ENCODE peak calls at places on chromosomes 3 and 15, in five cellular contexts. N is stimulated activated CD4-positive, alpha-beta T cell treated with anti-CD3 and anti-CD28 coated beads, Interleukin-2, amount 100 ng/mL, for 48 hours; G is activated CD4-positive, CD25-positive, alpha-beta regulatory T cell; O is putamen; R is NT2/D1. K is an unnamed sample.

GRCh38 chr3:51955893-51956770 is 951 bp downstream of the GPR62 start:
- DNase-seq in G (no peak), N (no peak), O (peak), R (no peak), K (no peak)

GRCh38 chr3:183817639-183818038 is 7.7 kb downstream of the MAP6D1 start:
- DNase-seq in O (no peak), G (no peak), R (no peak), N (no peak), K (no peak)

GRCh38 chr3:138348950-138349739 is 766 bp downstream of the MRAS start:
- DNase-seq in N (no peak), O (no peak), R (no peak), G (no peak), K (no peak)

GRCh38 chr15:42427429-42428223 is 63.3 kb downstream of the ZNF106 start:
- DNase-seq in G (no peak), R (no peak), N (no peak), O (peak), K (no peak)

GRCh38 chr3:197750863-197751737 is 1.4 kb downstream of the FYTTD1 start:
- DNase-seq in O (peak), N (peak), R (no peak), G (no peak), K (no peak)

GRCh38 chr3:37935756-37936666 is 54.6 kb upstream of the VILL start:
- DNase-seq in G (no peak), O (no peak), R (peak), N (no peak), K (peak)

GRCh38 chr3:140467104-140467577 is 210.7 kb upstream of the TRIM42 start:
- DNase-seq in N (no peak), O (no peak), R (no peak), G (no peak), K (no peak)

GRCh38 chr3:14480207-14481017 is 59.7 kb downstream of the GRIP2 start:
- DNase-seq in O (no peak), G (no peak), N (no peak), R (no peak), K (no peak)

GRCh38 chr15:80604583-80605506 is 90.3 kb upstream of the ABHD17C start:
- DNase-seq in R (no peak), G (no peak), O (no peak), N (no peak), K (no peak)

GRCh38 chr15:70995383-70995965 is 102.8 kb downstream of the LRRC49 start:
- DNase-seq in G (no peak), O (no peak), R (no peak), N (no peak), K (no peak)

GRCh38 chr3:138938056-138938876 is 8.7 kb downstream of the FOXL2 start:
- DNase-seq in O (no peak), R (no peak), N (no peak), G (no peak), K (no peak)

GRCh38 chr15:81113861-81114261 is 20.2 kb upstream of the CFAP161 start:
- DNase-seq in N (no peak), R (no peak), O (no peak), G (no peak), K (no peak)

GRCh38 chr3:171838218-171838720 is 4.9 kb upstream of the TMEM212 start:
- DNase-seq in R (peak), N (no peak), O (peak), G (no peak), K (no peak)

GRCh38 chr3:70000563-70001081 is 1.1 kb downstream of the SAMMSON start:
- DNase-seq in G (no peak), O (peak), N (no peak), R (no peak), K (no peak)

GRCh38 chr3:150105886-150106612 is 135.4 kb upstream of the PFN2 start:
- DNase-seq in N (no peak), R (no peak), O (no peak), G (no peak), K (no peak)

GRCh38 chr15:32766101-32766500 is 48.3 kb downstream of the GREM1 start:
- DNase-seq in G (no peak), R (no peak), N (no peak), O (no peak), K (no peak)

GRCh38 chr15:88630141-88630721 is 8.6 kb upstream of the ISG20 start:
- DNase-seq in G (peak), R (no peak), N (no peak), O (no peak), K (no peak)

GRCh38 chr15:62932436-62932835 is 110.1 kb upstream of the TPM1 start:
- DNase-seq in G (no peak), R (no peak), N (no peak), O (no peak), K (no peak)

GRCh38 chr15:70271422-70272088 is 173.8 kb upstream of the TLE3 start:
- DNase-seq in O (peak), R (peak), G (no peak), N (no peak), K (peak)

K was measured in iPS DF 19.7.